ENCODE peak calls at places on chromosomes 6 and 20, in four cellular contexts. Z is A549, F is cardiac fibroblast, J is Peyer's patch. C is an unnamed sample.

GRCh38 chr6:74931567-74931966 is 274.3 kb downstream of the COL12A1 start:
- DNase-seq in Z (no peak), F (peak; percentile 56), J (no peak), C (no peak)

GRCh38 chr6:35388772-35389352 is 46.5 kb downstream of the PPARD start:
- DNase-seq in Z (no peak), F (no peak), J (peak; percentile 67), C (no peak)

GRCh38 chr20:47397652-47398301 is 41.3 kb upstream of the ZMYND8 start:
- DNase-seq in Z (no peak), F (no peak), J (no peak), C (no peak)

GRCh38 chr6:149026530-149026942 is 279.7 kb downstream of the UST start:
- DNase-seq in Z (no peak), F (peak; percentile 86), J (no peak), C (no peak)

GRCh38 chr6:43186706-43187105 is 4.7 kb downstream of the CUL9 start:
- DNase-seq in Z (no peak), F (no peak), J (peak; percentile 11), C (no peak)

GRCh38 chr20:50919567-50919966 is 11.7 kb downstream of the ADNP start:
- DNase-seq in Z (no peak), F (peak; percentile 77), J (peak; percentile 61), C (no peak)

GRCh38 chr6:50994026-50994720 is 175.5 kb downstream of the TFAP2B start:
- DNase-seq in Z (no peak), F (no peak), J (no peak), C (no peak)

GRCh38 chr6:42448906-42449659 is 2.6 kb downstream of the TRERF1 start:
- DNase-seq in Z (no peak), F (no peak), J (no peak), C (no peak)

GRCh38 chr6:163955131-163955530 is 540.6 kb downstream of the QKI start:
- DNase-seq in Z (no peak), F (no peak), J (no peak), C (no peak)

GRCh38 chr6:152273002-152273401 is 364.2 kb downstream of the SYNE1 start:
- DNase-seq in Z (no peak), F (peak; percentile 31), J (no peak), C (no peak)

GRCh38 chr6:81753709-81754678 is 1.5 kb upstream of the TENT5A start:
- DNase-seq in Z (peak; percentile 26), F (peak; percentile 69), J (peak; percentile 92), C (peak; percentile 87)

GRCh38 chr6:134935076-134935475 is 14.8 kb downstream of the ALDH8A1 start:
- DNase-seq in Z (no peak), F (no peak), J (no peak), C (no peak)

GRCh38 chr6:7137335-7138106 is 29.8 kb downstream of the RREB1 start:
- DNase-seq in Z (no peak), F (peak; percentile 62), J (peak; percentile 78), C (no peak)

GRCh38 chr6:140915001-140915950 is 1217.4 kb upstream of the GJE1 start:
- DNase-seq in Z (no peak), F (peak; percentile 4), J (no peak), C (no peak)

GRCh38 chr20:44678247-44678646 is 26.7 kb upstream of the ADA start:
- DNase-seq in Z (no peak), F (no peak), J (no peak), C (no peak)

GRCh38 chr20:42567409-42567808 is 622.3 kb downstream of the PTPRT start:
- DNase-seq in Z (no peak), F (no peak), J (no peak), C (no peak)

GRCh38 chr6:119348308-119349040 is 1.1 kb downstream of the MAN1A1 start:
- DNase-seq in Z (no peak), F (no peak), J (peak; percentile 77), C (no peak)

GRCh38 chr6:14857501-14857900 is 388.4 kb upstream of the JARID2 start:
- DNase-seq in Z (no peak), F (no peak), J (peak; percentile 74), C (no peak)

GRCh38 chr6:81049425-81050042 is 702.9 kb downstream of the TENT5A start:
- DNase-seq in Z (no peak), F (peak; percentile 2), J (no peak), C (no peak)

GRCh38 chr6:166763606-166764472 is 136.8 kb upstream of the RPS6KA2 start:
- DNase-seq in Z (no peak), F (no peak), J (peak; percentile 37), C (no peak)

GRCh38 chr20:58045156-58045555 is 183.3 kb downstream of the ANKRD60 start:
- DNase-seq in Z (no peak), F (no peak), J (no peak), C (no peak)

GRCh38 chr20:39960522-39961420 is 728.3 kb downstream of the MAFB start:
- DNase-seq in Z (no peak), F (no peak), J (no peak), C (peak; percentile 21)

DNA sequence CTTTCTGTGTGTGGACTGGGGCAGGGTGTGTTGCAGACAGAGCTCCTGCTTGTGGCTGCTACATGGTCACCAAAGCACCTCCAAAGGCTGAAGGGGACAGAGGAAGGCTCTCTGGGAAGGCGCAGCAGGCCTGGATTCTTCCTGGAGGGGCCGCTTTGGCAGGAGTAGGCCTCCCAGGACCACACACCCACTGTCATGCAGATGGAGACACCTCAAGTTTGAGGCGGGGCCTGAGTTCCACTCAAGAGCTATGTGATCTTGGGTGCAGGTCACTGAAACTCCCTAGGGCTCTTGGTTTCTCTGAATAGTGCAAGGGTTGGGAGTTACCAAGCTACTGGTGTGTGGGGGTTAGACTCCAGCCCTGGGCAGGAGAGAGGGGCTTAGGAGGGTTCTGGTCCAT is 27.9 kb downstream of the EFCAB8 start:
- DNase-seq in Z (no peak), F (no peak), J (no peak), C (no peak)
- H3K4me3 ChIP-seq in Z (no peak overlapping the region), F (no peak overlapping the region), J (no peak overlapping the region), C (no peak overlapping the region)

GRCh38 chr6:3229566-3230274 is 2.3 kb upstream of the TUBB2B start:
- DNase-seq in Z (no peak), F (no peak), J (no peak), C (no peak)
- H3K4me3 ChIP-seq in Z (no peak overlapping the region), F (no peak overlapping the region), J (no peak overlapping the region), C (peak overlapping the region; percentile 71)

GRCh38 chr6:27651371-27651732 is 178.4 kb upstream of the ZNF184 start:
- DNase-seq in Z (no peak), F (no peak), J (no peak), C (no peak)

GRCh38 chr6:27650620-27651370 is 177.9 kb upstream of the ZNF184 start:
- DNase-seq in Z (no peak), F (peak; percentile 57), J (no peak), C (no peak)
- H3K4me3 ChIP-seq in Z (peak overlapping the region; percentile 53), F (no peak overlapping the region), J (no peak overlapping the region), C (no peak overlapping the region)

GRCh38 chr20:20022498-20022897 is 5.3 kb downstream of the NAA20 start:
- DNase-seq in Z (no peak), F (no peak), J (no peak), C (no peak)
- H3K4me3 ChIP-seq in Z (no peak overlapping the region), F (no peak overlapping the region), J (no peak overlapping the region), C (no peak overlapping the region)

GRCh38 chr20:32537657-32538525 is 47.2 kb downstream of the NOL4L start:
- DNase-seq in Z (no peak), F (no peak), J (no peak), C (no peak)
- H3K4me3 ChIP-seq in Z (no peak overlapping the region), F (no peak overlapping the region), J (peak overlapping the region; percentile 41), C (peak overlapping the region; percentile 68)

C was measured in breast epithelium.